ENCODE peak calls at places on chromosomes 16 and 17, in four cellular contexts. P is IMR-90, U is A549, V is K562. F is an unnamed sample.

GRCh38 chr17:61323015-61323379 is 76.6 kb upstream of the TBX2 start:
- DNase-seq in P (no peak), U (no peak), V (no peak), F (no peak)

GRCh38 chr16:2910441-2910840 is 1.3 kb upstream of the FLYWCH1 start:
- DNase-seq in P (peak), U (no peak), V (no peak), F (no peak)

GRCh38 chr17:75774988-75775668 is 9.5 kb upstream of the UNK start:
- DNase-seq in P (peak), U (no peak), V (no peak), F (no peak)

GRCh38 chr16:2690852-2691251 is 8.5 kb downstream of the KCTD5 start:
- DNase-seq in P (no peak), U (no peak), V (no peak), F (no peak)

GRCh38 chr16:60203525-60204124 is 1469.5 kb upstream of the GOT2 start:
- DNase-seq in P (peak), U (peak), V (no peak), F (no peak)

GRCh38 chr17:82415786-82416185 is 2.4 kb upstream of the HEXD start:
- DNase-seq in P (no peak), U (no peak), V (no peak), F (no peak)

GRCh38 chr16:1870365-1871082 is 1.4 kb downstream of the MEIOB start:
- DNase-seq in P (peak), U (peak), V (no peak), F (no peak)

GRCh38 chr16:23679986-23680336 is 1.3 kb downstream of the PLK1 start:
- DNase-seq in P (no peak), U (no peak), V (no peak), F (no peak)

GRCh38 chr17:58335779-58336455 is 7.3 kb upstream of the TSPOAP1 start:
- DNase-seq in P (no peak), U (no peak), V (peak), F (peak)

GRCh38 chr17:28878981-28879380 is 18.6 kb downstream of the FLOT2 start:
- DNase-seq in P (peak), U (peak), V (peak), F (no peak)

GRCh38 chr17:45857977-45858708 is 13.5 kb downstream of the SPPL2C start:
- DNase-seq in P (peak), U (no peak), V (no peak), F (no peak)

GRCh38 chr16:69407702-69408323 is 16.6 kb upstream of the CYB5B start:
- DNase-seq in P (no peak), U (no peak), V (no peak), F (no peak)

GRCh38 chr17:74276561-74277009 is 2.6 kb downstream of the DNAI2 start:
- DNase-seq in P (no peak), U (no peak), V (no peak), F (no peak)

GRCh38 chr17:45886852-45887251 is 7.5 kb upstream of the MAPT start:
- DNase-seq in P (no peak), U (no peak), V (no peak), F (no peak)

GRCh38 chr16:52548261-52549010 is 1.5 kb upstream of the TOX3 start:
- DNase-seq in P (no peak), U (no peak), V (no peak), F (no peak)

GRCh38 chr16:15644306-15644961 is 1.5 kb upstream of the MARF1 start:
- DNase-seq in P (no peak), U (no peak), V (no peak), F (no peak)

GRCh38 chr17:59105852-59106462 is 723 bp downstream of the TRIM37 start:
- DNase-seq in P (peak), U (peak), V (no peak), F (no peak)

GRCh38 chr17:15649861-15650391 is 30.4 kb upstream of the FBXW10B start:
- DNase-seq in P (peak), U (peak), V (no peak), F (no peak)

DNA sequence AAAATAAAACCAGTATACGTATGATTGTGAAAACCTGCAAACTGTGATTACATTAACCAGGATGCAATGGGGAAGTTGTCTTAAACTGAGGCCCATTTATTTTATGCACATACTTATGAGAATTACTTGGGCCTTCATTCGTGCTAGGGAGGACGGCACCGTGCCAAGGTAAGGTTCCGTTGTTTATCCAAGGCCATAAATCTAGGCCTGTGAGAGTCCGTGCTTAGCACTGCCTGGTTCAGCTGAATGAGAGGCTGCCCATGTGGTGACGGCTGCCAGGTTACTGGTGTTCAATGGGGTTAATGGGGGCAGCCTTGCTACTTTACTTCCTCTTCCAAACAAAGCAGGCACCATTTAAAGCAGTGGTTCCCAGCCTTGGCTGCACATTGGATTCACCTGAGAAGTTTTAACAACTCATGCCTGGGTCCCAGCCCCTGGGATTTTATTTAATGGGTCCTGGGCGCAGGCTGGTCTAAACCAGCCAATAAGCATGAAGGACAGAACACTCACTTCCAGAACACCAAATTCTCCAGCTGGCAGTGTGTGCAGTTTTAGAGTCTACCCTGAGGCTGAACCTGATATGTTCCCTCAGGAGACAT is 135.0 kb upstream of the NOL11 start:
- DNase-seq in P (peak), U (no peak), V (no peak), F (no peak)
- TF ChIP-seq ELK1 in P (no peak), U (no peak), V (no peak), F (no peak)

GRCh38 chr17:33750943-33751701 is 458.0 kb upstream of the ASIC2 start:
- DNase-seq in P (peak), U (peak), V (peak), F (peak)
- TF ChIP-seq ELK1 in P (no peak), U (no peak), V (no peak), F (no peak)

DNA sequence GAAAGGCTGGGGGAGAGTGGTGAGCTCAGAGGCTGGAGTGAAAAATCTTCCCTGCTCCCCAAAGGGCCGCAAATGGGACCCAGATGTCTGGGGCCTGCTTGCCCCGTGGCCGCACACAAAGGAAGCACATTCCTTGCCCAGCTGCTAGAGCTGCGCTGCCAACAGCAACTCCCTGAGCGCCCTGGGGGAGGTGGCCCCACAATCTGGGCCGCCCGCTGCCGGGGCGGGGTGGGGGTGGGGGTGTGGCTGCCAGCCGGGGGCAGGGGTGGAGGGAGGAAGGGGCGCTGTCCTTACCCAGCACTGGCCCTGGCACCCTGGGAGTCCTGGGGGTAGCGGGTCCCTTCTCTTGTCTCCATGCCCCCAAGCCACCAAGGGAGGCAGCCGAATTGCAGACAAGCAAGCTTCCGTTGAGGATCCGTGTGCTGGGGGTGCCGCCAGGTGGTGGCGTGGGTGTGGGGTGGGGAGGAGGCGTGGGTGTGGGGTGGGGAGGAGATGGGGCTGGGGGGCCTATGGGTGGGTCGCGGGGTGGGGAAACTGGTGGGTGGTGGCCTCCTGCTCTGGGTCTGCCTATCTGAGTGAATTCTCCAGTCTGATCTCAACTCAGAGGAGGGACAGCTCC is 48.4 kb upstream of the PABPN1L start:
- DNase-seq in P (peak), U (no peak), V (no peak), F (no peak)
- TF ChIP-seq ELK1 in P (no peak), U (no peak), V (no peak), F (no peak)

GRCh38 chr17:67415291-67415690 is 38.2 kb downstream of the PITPNC1 start:
- DNase-seq in P (no peak), U (no peak), V (no peak), F (no peak)
- TF ChIP-seq ELK1 in P (no peak), U (no peak), V (no peak), F (no peak)

GRCh38 chr16:48157794-48158193 is 2.0 kb upstream of the ABCC12 start:
- DNase-seq in P (no peak), U (no peak), V (no peak), F (no peak)
- TF ChIP-seq ELK1 in P (no peak), U (no peak), V (no peak), F (no peak)

GRCh38 chr17:64332502-64332901 is 58.2 kb downstream of the PECAM1 start:
- DNase-seq in P (no peak), U (no peak), V (no peak), F (no peak)

GRCh38 chr17:64334851-64335250 is 55.8 kb downstream of the PECAM1 start:
- DNase-seq in P (no peak), U (no peak), V (no peak), F (no peak)

GRCh38 chr17:64329571-64329970 is 61.1 kb downstream of the PECAM1 start:
- DNase-seq in P (no peak), U (no peak), V (no peak), F (no peak)

GRCh38 chr17:64331366-64331765 is 59.3 kb downstream of the PECAM1 start:
- DNase-seq in P (no peak), U (no peak), V (no peak), F (no peak)

GRCh38 chr17:64331946-64332493 is 58.6 kb downstream of the PECAM1 start:
- DNase-seq in P (no peak), U (no peak), V (peak), F (no peak)
- TF ChIP-seq ELK1 in P (no peak), U (no peak), V (no peak), F (no peak)

DNA sequence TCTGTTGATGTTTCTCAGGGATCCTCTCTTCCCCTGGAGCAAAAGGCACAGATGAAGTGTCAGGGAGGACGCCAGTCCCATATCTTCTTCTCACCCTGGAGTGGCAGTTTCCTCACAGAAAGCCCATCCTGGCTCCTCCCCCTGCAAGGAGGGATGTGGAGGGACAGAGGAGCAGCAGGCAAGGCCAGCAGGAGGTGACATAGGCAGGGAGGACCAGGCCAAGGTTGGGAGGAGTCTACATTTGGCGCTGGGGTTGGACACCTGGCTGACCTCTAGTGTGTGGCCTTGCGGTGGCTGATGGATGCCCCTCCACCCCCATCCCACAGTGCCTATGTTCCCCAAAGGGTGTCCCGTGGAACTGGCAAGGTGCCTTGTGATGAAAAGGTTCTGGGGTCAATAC is 125.4 kb downstream of the SEC14L1 start:
- DNase-seq in P (no peak), U (no peak), V (no peak), F (no peak)
- TF ChIP-seq ELK1 in P (no peak), U (no peak), V (no peak), F (no peak)

GRCh38 chr17:3848229-3848628 is 2.2 kb upstream of the NCBP3 start:
- DNase-seq in P (no peak), U (no peak), V (no peak), F (no peak)
- TF ChIP-seq ELK1 in P (no peak), U (no peak), V (no peak), F (no peak)

GRCh38 chr16:85665373-85665740 is 23.4 kb downstream of the GINS2 start:
- DNase-seq in P (no peak), U (no peak), V (no peak), F (no peak)

GRCh38 chr16:85664580-85665372 is 24.0 kb downstream of the GINS2 start:
- DNase-seq in P (no peak), U (no peak), V (no peak), F (no peak)

GRCh38 chr16:85662036-85662812 is 26.5 kb downstream of the GINS2 start:
- DNase-seq in P (no peak), U (no peak), V (no peak), F (no peak)

GRCh38 chr16:85662976-85663830 is 25.6 kb downstream of the GINS2 start:
- DNase-seq in P (no peak), U (no peak), V (no peak), F (no peak)

GRCh38 chr16:85663891-85664321 is 24.8 kb downstream of the GINS2 start:
- DNase-seq in P (peak), U (no peak), V (no peak), F (no peak)
- TF ChIP-seq ELK1 in P (no peak), U (no peak), V (no peak), F (no peak)

GRCh38 chr17:17028878-17029535 is 13.2 kb upstream of the MPRIP start:
- DNase-seq in P (no peak), U (no peak), V (no peak), F (no peak)

GRCh38 chr17:17028059-17028877 is 14.0 kb upstream of the MPRIP start:
- DNase-seq in P (peak), U (peak), V (peak), F (no peak)

GRCh38 chr17:17029938-17030337 is 12.3 kb upstream of the MPRIP start:
- DNase-seq in P (no peak), U (no peak), V (no peak), F (no peak)

GRCh38 chr17:17032131-17032692 is 10.0 kb upstream of the MPRIP start:
- DNase-seq in P (peak), U (peak), V (peak), F (no peak)

DNA sequence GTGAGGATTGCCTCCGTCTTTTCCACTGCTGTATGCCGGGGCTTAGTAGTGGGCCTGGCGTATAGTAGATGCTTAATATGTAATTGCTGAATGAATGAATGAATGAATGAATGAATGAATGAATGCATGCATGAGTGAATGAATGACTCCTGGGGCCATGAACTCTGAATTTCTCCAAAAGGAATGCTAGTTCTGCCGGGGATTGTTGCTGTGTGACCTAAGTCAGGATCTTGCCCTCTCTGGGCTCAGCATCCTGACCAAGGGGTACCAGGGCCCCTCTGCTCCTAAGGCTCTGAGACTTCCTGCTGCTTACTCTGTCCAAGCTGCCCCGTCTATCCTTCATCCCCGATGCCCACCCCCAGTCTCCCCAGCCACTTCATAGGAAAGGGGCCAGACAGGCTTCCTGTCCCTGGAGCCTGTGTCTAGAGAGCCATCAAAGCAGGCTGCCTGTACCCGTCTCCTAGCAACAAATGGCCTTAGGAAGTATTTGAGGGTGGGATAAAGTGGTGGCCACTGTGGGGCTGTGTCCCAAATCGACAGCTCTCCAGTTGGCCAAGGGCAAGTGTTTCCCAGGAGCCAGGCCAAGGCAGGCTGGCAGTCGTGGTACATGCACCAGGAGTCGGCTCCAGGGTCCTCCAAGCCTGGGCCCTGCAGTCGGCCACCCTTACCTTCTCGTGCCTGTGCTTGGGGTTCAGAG is 11.6 kb upstream of the MPRIP start:
- DNase-seq in P (no peak), U (no peak), V (no peak), F (no peak)
- TF ChIP-seq ELK1 in P (no peak), U (no peak), V (no peak), F (no peak)